ENCODE peak calls at places on chromosomes 13 and 19, in six cellular contexts. One of them, this sample, is unnamed.

GRCh38 chr19:44308011-44308410 is 3.2 kb upstream of the ZNF235 start:
- DNase-seq in mucosa of descending colon: no peak
- DNase-seq in A172: no peak
- DNase-seq in NCI-H1105: no peak
- DNase-seq in NCI-H345: no peak
- DNase-seq in activated CD8-positive, alpha-beta memory T cell treated with anti-CD3 and anti-CD28 coated beads for 1 hour: no peak
- DNase-seq in this sample: no peak

GRCh38 chr19:3233831-3234230 is 9.4 kb downstream of the CELF5 start:
- DNase-seq in NCI-H345: no peak
- DNase-seq in NCI-H1105: no peak
- DNase-seq in A172: no peak
- DNase-seq in mucosa of descending colon: no peak
- DNase-seq in activated CD8-positive, alpha-beta memory T cell treated with anti-CD3 and anti-CD28 coated beads for 1 hour: no peak
- DNase-seq in this sample: no peak

GRCh38 chr19:39362682-39363657 is 20.7 kb downstream of the SAMD4B start:
- DNase-seq in mucosa of descending colon: no peak
- DNase-seq in activated CD8-positive, alpha-beta memory T cell treated with anti-CD3 and anti-CD28 coated beads for 1 hour: no peak
- DNase-seq in NCI-H1105: no peak
- DNase-seq in NCI-H345: no peak
- DNase-seq in A172: peak; percentile 53
- DNase-seq in this sample: peak; percentile 79

GRCh38 chr13:111664060-111664459 is 343.6 kb downstream of the TEX29 start:
- DNase-seq in activated CD8-positive, alpha-beta memory T cell treated with anti-CD3 and anti-CD28 coated beads for 1 hour: no peak
- DNase-seq in NCI-H1105: no peak
- DNase-seq in mucosa of descending colon: no peak
- DNase-seq in A172: no peak
- DNase-seq in NCI-H345: no peak
- DNase-seq in this sample: no peak

GRCh38 chr19:10535613-10536012 is 8.1 kb upstream of the ATG4D start:
- DNase-seq in NCI-H345: no peak
- DNase-seq in activated CD8-positive, alpha-beta memory T cell treated with anti-CD3 and anti-CD28 coated beads for 1 hour: no peak
- DNase-seq in NCI-H1105: no peak
- DNase-seq in mucosa of descending colon: no peak
- DNase-seq in A172: no peak
- DNase-seq in this sample: peak; percentile 37

GRCh38 chr19:16315825-16316505 is 8.7 kb upstream of the KLF2 start:
- DNase-seq in NCI-H1105: no peak
- DNase-seq in activated CD8-positive, alpha-beta memory T cell treated with anti-CD3 and anti-CD28 coated beads for 1 hour: no peak
- DNase-seq in mucosa of descending colon: peak; percentile 35
- DNase-seq in A172: peak; percentile 80
- DNase-seq in NCI-H345: no peak
- DNase-seq in this sample: peak; percentile 100

GRCh38 chr13:67075239-67075638 is 154.9 kb downstream of the PCDH9 start:
- DNase-seq in NCI-H1105: no peak
- DNase-seq in activated CD8-positive, alpha-beta memory T cell treated with anti-CD3 and anti-CD28 coated beads for 1 hour: no peak
- DNase-seq in mucosa of descending colon: no peak
- DNase-seq in NCI-H345: no peak
- DNase-seq in A172: no peak
- DNase-seq in this sample: no peak

GRCh38 chr19:48540110-48540509 is 11.9 kb upstream of the SULT2B1 start:
- DNase-seq in NCI-H1105: peak; percentile 42
- DNase-seq in activated CD8-positive, alpha-beta memory T cell treated with anti-CD3 and anti-CD28 coated beads for 1 hour: no peak
- DNase-seq in NCI-H345: peak; percentile 60
- DNase-seq in A172: no peak
- DNase-seq in mucosa of descending colon: no peak
- DNase-seq in this sample: no peak

GRCh38 chr13:94415484-94415883 is 64.0 kb downstream of the DCT start:
- DNase-seq in NCI-H345: peak; percentile 42
- DNase-seq in NCI-H1105: peak; percentile 82
- DNase-seq in A172: no peak
- DNase-seq in mucosa of descending colon: no peak
- DNase-seq in activated CD8-positive, alpha-beta memory T cell treated with anti-CD3 and anti-CD28 coated beads for 1 hour: no peak
- DNase-seq in this sample: no peak

GRCh38 chr13:24910502-24911134 is 146.6 kb downstream of the RNF17 start:
- DNase-seq in NCI-H345: no peak
- DNase-seq in activated CD8-positive, alpha-beta memory T cell treated with anti-CD3 and anti-CD28 coated beads for 1 hour: no peak
- DNase-seq in mucosa of descending colon: peak; percentile 72
- DNase-seq in A172: peak; percentile 9
- DNase-seq in NCI-H1105: no peak
- DNase-seq in this sample: peak; percentile 46

This sample was measured in fibroblast of lung.